ENCODE peak calls at places on chromosome 12, in six cellular contexts. W is NCI-H1417 treated with DMSO at 0.1 percent for 48 hours, C is SW480, I is GM12891, K is coronary artery, A is sigmoid colon. U is an unnamed sample.

GRCh38 chr12:21891763-21892217 is 49.4 kb downstream of the ABCC9 start:
- DNase-seq in W (no peak), C (no peak), I (no peak), K (no peak), A (peak; percentile 93), U (peak; percentile 85)

GRCh38 chr12:26017484-26018211 is 59.2 kb downstream of the RASSF8 start:
- DNase-seq in W (no peak), C (peak; percentile 58), I (no peak), K (no peak), A (peak; percentile 64), U (no peak)

GRCh38 chr12:113315358-113315757 is 19.6 kb downstream of the SLC8B1 start:
- DNase-seq in W (no peak), C (no peak), I (no peak), K (no peak), A (no peak), U (no peak)

GRCh38 chr12:65156366-65156831 is 13.0 kb upstream of the LEMD3 start:
- DNase-seq in W (no peak), C (no peak), I (no peak), K (no peak), A (no peak), U (no peak)

GRCh38 chr12:50820177-50820576 is 22.5 kb upstream of the TMPRSS12 start:
- DNase-seq in W (no peak), C (no peak), I (no peak), K (no peak), A (no peak), U (no peak)

GRCh38 chr12:7346571-7347225 is 42.8 kb downstream of the ACSM4 start:
- DNase-seq in W (no peak), C (no peak), I (no peak), K (no peak), A (no peak), U (no peak)

GRCh38 chr12:41653386-41654110 is 465.4 kb downstream of the PDZRN4 start:
- DNase-seq in W (no peak), C (no peak), I (no peak), K (no peak), A (no peak), U (no peak)

GRCh38 chr12:12691549-12691948 is 4.4 kb downstream of the GPR19 start:
- DNase-seq in W (no peak), C (no peak), I (no peak), K (no peak), A (no peak), U (no peak)

GRCh38 chr12:120265483-120266179 is at the start of gene PXN:
- DNase-seq in W (no peak), C (peak; percentile 77), I (peak; percentile 84), K (peak; percentile 90), A (peak; percentile 94), U (peak; percentile 97)

GRCh38 chr12:110354172-110354780 is 49.2 kb downstream of the ANAPC7 start:
- DNase-seq in W (no peak), C (no peak), I (no peak), K (no peak), A (no peak), U (no peak)

GRCh38 chr12:11724888-11725310 is 75.4 kb downstream of the ETV6 start:
- DNase-seq in W (no peak), C (no peak), I (no peak), K (no peak), A (no peak), U (no peak)

GRCh38 chr12:120261951-120262851 is 3.3 kb downstream of the PXN start:
- DNase-seq in W (no peak), C (peak; percentile 78), I (no peak), K (no peak), A (peak; percentile 76), U (no peak)

GRCh38 chr12:118344829-118345228 is 27.9 kb downstream of the TAOK3 start:
- DNase-seq in W (no peak), C (no peak), I (no peak), K (no peak), A (no peak), U (no peak)

GRCh38 chr12:53052419-53053222 is 2.8 kb downstream of the TNS2 start:
- DNase-seq in W (no peak), C (no peak), I (no peak), K (peak; percentile 94), A (peak; percentile 97), U (peak; percentile 96)

GRCh38 chr12:104501641-104502040 is 44.9 kb downstream of the CHST11 start:
- DNase-seq in W (no peak), C (no peak), I (no peak), K (no peak), A (no peak), U (no peak)

GRCh38 chr12:46523863-46524770 is 151.5 kb upstream of the SLC38A2 start:
- DNase-seq in W (no peak), C (peak; percentile 70), I (no peak), K (no peak), A (no peak), U (no peak)

GRCh38 chr12:28063355-28063885 is 90.9 kb upstream of the PTHLH start:
- DNase-seq in W (no peak), C (no peak), I (no peak), K (no peak), A (no peak), U (no peak)

GRCh38 chr12:95700316-95700785 is 90.2 kb downstream of the NTN4 start:
- DNase-seq in W (no peak), C (no peak), I (peak; percentile 23), K (no peak), A (no peak), U (no peak)

GRCh38 chr12:21330682-21331253 is 3.9 kb downstream of the SLCO1A2 start:
- DNase-seq in W (no peak), C (no peak), I (no peak), K (no peak), A (no peak), U (no peak)

GRCh38 chr12:133135747-133136146 is 5.3 kb downstream of the ZNF10 start:
- DNase-seq in W (no peak), C (no peak), I (no peak), K (no peak), A (no peak), U (no peak)

GRCh38 chr12:75646329-75646940 is 135.0 kb upstream of the KRR1 start:
- DNase-seq in W (no peak), C (no peak), I (no peak), K (no peak), A (no peak), U (no peak)

GRCh38 chr12:69052613-69053408 is 119.8 kb upstream of the CPM start:
- DNase-seq in W (no peak), C (peak; percentile 85), I (no peak), K (no peak), A (no peak), U (no peak)

GRCh38 chr12:13613297-13613696 is 368.1 kb downstream of the GRIN2B start:
- DNase-seq in W (no peak), C (no peak), I (no peak), K (no peak), A (no peak), U (no peak)

GRCh38 chr12:95319694-95320331 is 102.2 kb downstream of the VEZT start:
- DNase-seq in W (no peak), C (no peak), I (no peak), K (no peak), A (no peak), U (no peak)

GRCh38 chr12:14126692-14127091 is 145.3 kb upstream of the GRIN2B start:
- DNase-seq in W (no peak), C (peak; percentile 61), I (no peak), K (no peak), A (no peak), U (no peak)

GRCh38 chr12:72209096-72209495 is 63.1 kb upstream of the TRHDE start:
- DNase-seq in W (no peak), C (no peak), I (no peak), K (no peak), A (no peak), U (no peak)

GRCh38 chr12:129868566-129868965 is 35.3 kb downstream of the TMEM132D start:
- DNase-seq in W (no peak), C (no peak), I (no peak), K (no peak), A (no peak), U (no peak)

GRCh38 chr12:112599871-112600270 is 181.1 kb downstream of the PTPN11 start:
- DNase-seq in W (no peak), C (no peak), I (no peak), K (no peak), A (no peak), U (no peak)

GRCh38 chr12:6494968-6495367 is 1.1 kb downstream of the NCAPD2 start:
- DNase-seq in W (no peak), C (no peak), I (no peak), K (no peak), A (no peak), U (no peak)

GRCh38 chr12:128069359-128069997 is 197.5 kb upstream of the TMEM132C start:
- DNase-seq in W (no peak), C (peak; percentile 55), I (peak; percentile 17), K (no peak), A (no peak), U (no peak)

GRCh38 chr12:88650715-88651114 is 70.4 kb upstream of the KITLG start:
- DNase-seq in W (no peak), C (no peak), I (no peak), K (no peak), A (no peak), U (no peak)

GRCh38 chr12:122029620-122030426 is 8.1 kb downstream of the BCL7A start:
- DNase-seq in W (no peak), C (peak; percentile 25), I (no peak), K (no peak), A (no peak), U (no peak)

GRCh38 chr12:11959117-11959823 is 111.5 kb upstream of the BCL2L14 start:
- DNase-seq in W (no peak), C (peak; percentile 46), I (no peak), K (no peak), A (no peak), U (no peak)

GRCh38 chr12:65590318-65590717 is 234.0 kb upstream of the HMGA2 start:
- DNase-seq in W (no peak), C (no peak), I (no peak), K (no peak), A (no peak), U (no peak)

GRCh38 chr12:53059434-53060063 is 9.7 kb downstream of the TNS2 start:
- DNase-seq in W (no peak), C (no peak), I (no peak), K (no peak), A (no peak), U (peak; percentile 75)